ENCODE peak calls at places on chromosome 7, in four cellular contexts. Y is dermis microvascular lymphatic vessel endothelial cell, J is NCI-H2227 treated with DMSO at 0.1 percent for 48 hours, R is LoVo. W is an unnamed sample.

GRCh38 chr7:129741011-129741410 is 129.5 kb downstream of the NRF1 start:
- DNase-seq in Y (no peak), J (no peak), R (no peak), W (no peak)

GRCh38 chr7:74307738-74308505 is 18.7 kb downstream of the CLIP2 start:
- DNase-seq in Y (no peak), J (no peak), R (no peak), W (no peak)

GRCh38 chr7:128405345-128406146 is 4.2 kb downstream of the IMPDH1 start:
- DNase-seq in Y (no peak), J (peak; percentile 26), R (peak; percentile 64), W (no peak)

GRCh38 chr7:12729112-12729511 is 41.7 kb downstream of the ARL4A start:
- DNase-seq in Y (peak; percentile 88), J (peak; percentile 65), R (peak; percentile 44), W (no peak)

GRCh38 chr7:125567686-125568085 is 638.1 kb upstream of the POT1 start:
- DNase-seq in Y (no peak), J (no peak), R (no peak), W (no peak)

GRCh38 chr7:117158941-117159705 is 163.7 kb downstream of the WNT2 start:
- DNase-seq in Y (no peak), J (no peak), R (no peak), W (no peak)

GRCh38 chr7:44291733-44292395 is 33.5 kb downstream of the CAMK2B start:
- DNase-seq in Y (no peak), J (no peak), R (no peak), W (no peak)

GRCh38 chr7:111532625-111533024 is 29.7 kb downstream of the IMMP2L start:
- DNase-seq in Y (no peak), J (no peak), R (no peak), W (no peak)

GRCh38 chr7:54833021-54833467 is 74.0 kb upstream of the SEC61G start:
- DNase-seq in Y (no peak), J (no peak), R (no peak), W (no peak)

GRCh38 chr7:152674860-152675760 is 831 bp downstream of the XRCC2 start:
- DNase-seq in Y (no peak), J (peak; percentile 19), R (peak; percentile 29), W (no peak)

GRCh38 chr7:2876031-2876862 is 32.1 kb upstream of the GNA12 start:
- DNase-seq in Y (peak; percentile 77), J (no peak), R (no peak), W (no peak)

GRCh38 chr7:134724606-134725005 is 54.8 kb upstream of the CALD1 start:
- DNase-seq in Y (peak; percentile 4), J (no peak), R (no peak), W (peak; percentile 48)

GRCh38 chr7:90579181-90579688 is 16.9 kb upstream of the CDK14 start:
- DNase-seq in Y (no peak), J (no peak), R (peak; percentile 42), W (no peak)

GRCh38 chr7:26265061-26265460 is 26.6 kb upstream of the SNX10 start:
- DNase-seq in Y (no peak), J (no peak), R (peak; percentile 24), W (no peak)

GRCh38 chr7:92260248-92260781 is 14.5 kb downstream of the ANKIB1 start:
- DNase-seq in Y (no peak), J (no peak), R (no peak), W (peak; percentile 83)

GRCh38 chr7:155692317-155692716 is 47.9 kb downstream of the RBM33 start:
- DNase-seq in Y (no peak), J (no peak), R (no peak), W (no peak)

GRCh38 chr7:39554583-39555140 is 11.5 kb upstream of the YAE1 start:
- DNase-seq in Y (no peak), J (peak; percentile 1), R (no peak), W (no peak)

GRCh38 chr7:77422500-77422899 is 6.4 kb upstream of the GSAP start:
- DNase-seq in Y (no peak), J (no peak), R (no peak), W (no peak)